ENCODE peak calls at places on chromosomes 16 and 17, in nine cellular contexts. Z is A549, I is GM23338, H is SK-N-SH, M is K562, N is HCT116, K is GM12878, X is HepG2, B is Panc1. J is an unnamed sample.

GRCh38 chr17:64200080-64201042 is 62.7 kb downstream of the TEX2 start:
- DNase-seq in H (no peak), I (peak), M (no peak), Z (no peak), K (peak), X (no peak), N (no peak), B (no peak), J (peak)

GRCh38 chr16:24847358-24847664 is 1.5 kb downstream of the SLC5A11 start:
- DNase-seq in X (no peak), I (no peak), B (no peak), Z (no peak), H (no peak), M (no peak), N (no peak), K (no peak), J (no peak)

GRCh38 chr17:10192500-10192899 is 5.9 kb downstream of the GAS7 start:
- DNase-seq in M (no peak), I (no peak), K (no peak), H (no peak), Z (no peak), B (no peak), X (no peak), N (no peak), J (no peak)

GRCh38 chr16:12992066-12992465 is 90.7 kb downstream of the SHISA9 start:
- DNase-seq in X (no peak), K (no peak), N (no peak), I (no peak), M (no peak), B (no peak), H (no peak), Z (no peak), J (no peak)

GRCh38 chr17:42743595-42744282 is 1.1 kb downstream of the EZH1 start:
- DNase-seq in N (no peak), M (peak), H (peak), B (no peak), Z (no peak), X (no peak), K (no peak), I (peak), J (no peak)

GRCh38 chr17:82333279-82334171 is at the start of gene SECTM1:
- DNase-seq in Z (no peak), K (no peak), I (peak), H (peak), N (no peak), X (no peak), M (no peak), B (no peak), J (no peak)

GRCh38 chr17:74541176-74542111 is 4.5 kb downstream of the CD300C start:
- DNase-seq in I (no peak), Z (no peak), X (no peak), M (no peak), K (no peak), B (no peak), H (no peak), N (no peak), J (no peak)

GRCh38 chr17:47720754-47721533 is 12.1 kb upstream of the TBX21 start:
- DNase-seq in B (no peak), X (no peak), Z (no peak), K (no peak), I (peak), M (no peak), N (peak), H (peak), J (no peak)

GRCh38 chr17:32772453-32773025 is 104.4 kb downstream of the MYO1D start:
- DNase-seq in B (no peak), Z (no peak), H (no peak), K (peak), I (no peak), M (no peak), N (no peak), X (no peak), J (no peak)

GRCh38 chr16:11187522-11187921 is 68.5 kb downstream of the SOCS1 start:
- DNase-seq in X (no peak), Z (no peak), H (no peak), K (no peak), I (no peak), N (no peak), M (no peak), B (no peak), J (no peak)

GRCh38 chr16:68404736-68405345 is 43.5 kb downstream of the SMPD3 start:
- DNase-seq in I (no peak), B (no peak), X (no peak), N (no peak), Z (no peak), K (no peak), H (no peak), M (no peak), J (no peak)

GRCh38 chr16:55349867-55350266 is 25.9 kb downstream of the IRX6 start:
- DNase-seq in K (no peak), I (no peak), N (no peak), X (no peak), M (no peak), Z (no peak), B (no peak), H (no peak), J (no peak)

GRCh38 chr16:8407351-8407750 is 183.0 kb downstream of the TMEM114 start:
- DNase-seq in K (no peak), Z (no peak), I (no peak), B (no peak), H (no peak), X (no peak), N (no peak), M (no peak), J (no peak)

GRCh38 chr16:4882633-4883285 is 35.5 kb downstream of the UBN1 start:
- DNase-seq in K (no peak), X (no peak), Z (no peak), B (peak), N (peak), I (no peak), H (peak), M (peak), J (no peak)

GRCh38 chr16:51538707-51539604 is 387.9 kb upstream of the SALL1 start:
- DNase-seq in Z (peak), B (peak), H (peak), X (peak), N (no peak), M (no peak), I (no peak), K (no peak), J (no peak)

GRCh38 chr16:19166500-19166899 is 1.5 kb upstream of the SYT17 start:
- DNase-seq in X (no peak), H (no peak), M (no peak), I (no peak), N (peak), Z (peak), B (no peak), K (no peak), J (no peak)

GRCh38 chr17:8393470-8394231 is 4.0 kb downstream of the RNF222 start:
- DNase-seq in Z (no peak), N (no peak), B (no peak), H (no peak), X (no peak), K (no peak), I (no peak), M (no peak), J (peak)

GRCh38 chr16:17696696-17697095 is 225.9 kb upstream of the XYLT1 start:
- DNase-seq in I (peak), X (no peak), M (no peak), K (no peak), N (no peak), Z (no peak), B (no peak), H (no peak), J (no peak)

GRCh38 chr16:7161886-7162285 is 170.8 kb upstream of the RBFOX1 start:
- DNase-seq in N (no peak), K (no peak), B (no peak), X (no peak), H (no peak), I (no peak), Z (no peak), M (no peak), J (no peak)

GRCh38 chr17:7817643-7817964 is 16.4 kb upstream of the KDM6B start:
- DNase-seq in N (no peak), X (no peak), Z (no peak), M (no peak), H (no peak), B (no peak), K (no peak), I (no peak), J (no peak)

GRCh38 chr17:36195474-36196098 is 972 bp downstream of the CCL3L1 start:
- DNase-seq in B (no peak), N (no peak), M (no peak), I (peak), K (no peak), Z (no peak), X (no peak), H (no peak), J (no peak)

GRCh38 chr17:63961355-63962207 is 11.1 kb downstream of the SCN4A start:
- DNase-seq in X (peak), Z (peak), H (peak), M (peak), I (peak), N (peak), K (no peak), B (no peak), J (no peak)

GRCh38 chr17:61310611-61311010 is 89.0 kb upstream of the TBX2 start:
- DNase-seq in H (no peak), N (no peak), B (no peak), I (no peak), M (no peak), X (no peak), K (no peak), Z (peak), J (no peak)

GRCh38 chr16:23580391-23580790 is 15.7 kb downstream of the NDUFAB1 start:
- DNase-seq in B (no peak), H (no peak), N (no peak), Z (no peak), X (no peak), I (no peak), K (no peak), M (no peak), J (no peak)

GRCh38 chr17:70668276-70668937 is 499.1 kb downstream of the KCNJ2 start:
- DNase-seq in Z (no peak), X (no peak), I (no peak), H (no peak), M (no peak), K (no peak), N (no peak), B (no peak), J (no peak)

GRCh38 chr16:27847030-27847550 is 216.4 kb downstream of the GSG1L start:
- DNase-seq in M (no peak), H (no peak), N (no peak), B (no peak), I (no peak), X (no peak), Z (no peak), K (no peak), J (no peak)

GRCh38 chr17:63151981-63152523 is 186.0 kb downstream of the TANC2 start:
- DNase-seq in N (no peak), H (no peak), B (no peak), M (no peak), X (no peak), I (no peak), K (no peak), Z (no peak), J (no peak)

GRCh38 chr16:83118365-83118764 is 491.6 kb downstream of the CDH13 start:
- DNase-seq in M (no peak), H (no peak), N (no peak), K (no peak), B (no peak), Z (no peak), I (no peak), X (no peak), J (no peak)

GRCh38 chr17:9446528-9446927 is 129.1 kb downstream of the STX8 start:
- DNase-seq in Z (no peak), B (no peak), I (no peak), H (no peak), X (no peak), M (no peak), K (no peak), N (no peak), J (no peak)

GRCh38 chr17:64006361-64007088 is 8.4 kb downstream of the PRR29 start:
- DNase-seq in K (no peak), N (no peak), I (no peak), H (peak), Z (no peak), M (peak), B (no peak), X (peak), J (no peak)

GRCh38 chr16:35148748-35149147 is 1689.3 kb downstream of the TP53TG3F start:
- DNase-seq in N (no peak), I (no peak), Z (no peak), B (no peak), H (no peak), X (no peak), M (no peak), K (no peak), J (no peak)

GRCh38 chr17:76500745-76501017 is 542 bp downstream of the RHBDF2 start:
- DNase-seq in H (no peak), X (no peak), B (no peak), I (no peak), M (no peak), N (no peak), Z (no peak), K (no peak), J (no peak)

GRCh38 chr17:7794063-7794663 is 39.9 kb upstream of the KDM6B start:
- DNase-seq in B (no peak), H (no peak), X (no peak), N (no peak), Z (no peak), K (no peak), I (no peak), M (no peak), J (no peak)

GRCh38 chr17:53791551-53791950 is 31.2 kb upstream of the KIF2B start:
- DNase-seq in K (no peak), X (no peak), I (no peak), H (no peak), M (no peak), B (no peak), N (no peak), Z (no peak), J (no peak)

GRCh38 chr16:78523212-78523995 is 423.9 kb downstream of the WWOX start:
- DNase-seq in H (no peak), I (no peak), Z (no peak), B (no peak), N (no peak), M (no peak), K (no peak), X (no peak), J (no peak)

GRCh38 chr16:2482181-2483107 is 7.5 kb downstream of the TBC1D24 start:
- DNase-seq in Z (no peak), M (no peak), N (no peak), X (no peak), H (peak), I (no peak), B (no peak), K (no peak), J (no peak)

GRCh38 chr16:12784076-12784475 is 19.6 kb downstream of the CPPED1 start:
- DNase-seq in I (no peak), H (no peak), K (no peak), Z (peak), B (no peak), M (no peak), X (no peak), N (no peak), J (no peak)

GRCh38 chr17:3879181-3879580 is 13.7 kb downstream of the CAMKK1 start:
- DNase-seq in H (peak), B (no peak), X (no peak), K (no peak), Z (no peak), N (no peak), M (no peak), I (no peak), J (no peak)

GRCh38 chr17:5011928-5012327 is 14.2 kb downstream of the KIF1C start:
- DNase-seq in X (no peak), N (no peak), I (no peak), Z (no peak), B (no peak), M (no peak), K (peak), H (no peak), J (no peak)

DNA sequence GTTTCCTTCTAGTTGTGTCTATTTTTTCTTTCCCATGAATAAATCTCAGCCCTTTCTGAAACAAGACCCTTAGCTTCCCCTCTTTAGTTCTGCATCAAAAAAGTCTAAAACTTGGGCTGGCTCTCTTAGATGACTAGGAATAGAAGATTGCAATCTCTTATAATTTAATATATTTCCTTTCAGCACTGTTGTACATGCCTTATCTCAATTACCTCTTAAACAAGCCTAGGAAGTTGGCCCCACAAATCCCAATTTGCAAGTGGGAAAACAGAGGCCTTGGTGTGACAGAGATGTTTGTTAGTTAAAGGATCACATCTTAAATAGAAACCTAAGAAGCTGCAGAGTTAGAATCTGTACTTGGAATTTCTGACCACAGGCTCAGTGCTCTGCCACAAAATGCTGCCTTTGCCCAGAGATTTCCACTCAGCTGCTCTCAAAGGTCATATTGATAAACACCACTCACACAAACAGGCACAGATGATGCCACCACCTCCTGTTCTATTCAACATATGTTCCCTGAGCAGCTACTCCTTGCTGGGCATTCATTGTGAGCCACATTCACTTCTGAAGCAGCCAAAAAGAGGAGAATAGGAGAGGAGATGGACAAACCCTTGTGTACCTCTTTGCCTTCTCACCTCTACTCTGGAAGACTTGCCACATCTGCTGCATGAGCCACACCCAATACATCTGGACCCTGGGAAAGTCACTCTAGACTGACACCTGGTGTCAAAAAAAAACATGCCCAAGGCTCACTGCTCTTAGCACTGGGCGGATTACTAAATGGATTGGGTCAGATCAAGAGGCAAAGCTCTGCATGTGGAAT is 5.5 kb downstream of the CCDC182 start:
- DNase-seq in M (peak), I (peak), X (peak), B (peak), Z (peak), K (no peak), H (peak), N (peak), J (no peak)
- TF ChIP-seq CTCF in M (peak), I (peak), X (peak), B (peak), Z (peak), K (peak), H (peak), N (peak), J (no peak)

DNA sequence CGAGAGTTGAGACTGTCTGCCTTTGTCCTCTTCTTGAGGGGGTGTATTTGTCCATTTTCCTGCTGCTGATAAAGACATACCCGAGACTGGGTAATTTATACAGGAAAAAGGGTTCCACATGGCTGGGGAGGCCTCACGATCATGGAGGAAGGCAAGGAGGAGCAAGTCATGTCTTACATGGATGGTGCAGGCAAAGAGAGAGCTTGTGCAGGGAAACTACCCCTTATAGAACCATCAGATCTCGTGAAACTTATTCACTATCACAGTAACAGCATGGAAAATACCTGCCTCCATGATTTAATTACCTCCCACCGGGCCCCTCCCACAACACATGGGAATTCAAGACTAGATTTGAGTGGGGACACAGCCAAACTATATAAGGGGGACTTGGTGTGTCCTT is 338.2 kb upstream of the TNRC6C start:
- DNase-seq in K (no peak), X (no peak), I (no peak), M (no peak), H (no peak), N (no peak), Z (no peak), B (no peak), J (no peak)
- TF ChIP-seq REST in K (no peak), X (no peak), I (no peak), M (no peak), H (no peak), N (no peak), Z (no peak), B (no peak), J (no peak)

DNA sequence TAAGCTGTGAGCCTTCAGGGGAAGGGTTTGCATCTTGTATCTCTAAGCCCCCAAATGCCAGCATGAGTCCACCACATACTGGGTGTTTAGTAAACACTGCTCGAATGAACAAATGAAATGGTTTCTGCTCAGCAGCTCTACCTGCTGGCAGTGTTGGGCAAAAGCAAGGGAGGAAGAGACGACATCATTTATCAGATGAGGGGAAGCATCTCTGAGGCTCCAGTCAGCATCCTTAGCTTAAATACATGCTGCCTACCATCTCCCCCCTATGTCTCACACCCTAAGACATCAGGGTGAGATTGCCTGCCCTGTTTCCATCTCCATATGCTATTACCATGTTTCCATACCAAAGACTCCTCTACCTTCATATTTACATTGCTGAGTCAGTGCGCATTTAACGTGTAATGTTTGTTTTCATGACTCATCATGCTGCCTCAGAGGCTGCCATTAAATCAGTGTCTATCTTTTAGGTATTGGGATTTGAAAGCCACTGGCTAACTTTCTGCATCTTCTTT is 379.8 kb downstream of the UTP18 start:
- DNase-seq in X (peak), K (no peak), M (peak), N (peak), Z (peak), I (peak), B (peak), H (peak), J (no peak)
- TF ChIP-seq CTCF in X (peak), K (peak), M (peak), N (peak), Z (peak), I (peak), B (peak), H (no peak), J (peak)

GRCh38 chr17:40284085-40284713 is 3.5 kb upstream of the CDC6 start:
- DNase-seq in B (no peak), K (no peak), Z (no peak), X (no peak), H (no peak), I (no peak), M (no peak), N (peak), J (no peak)
- TF ChIP-seq REST in B (no peak), K (no peak), Z (no peak), X (no peak), H (no peak), I (no peak), M (no peak), N (no peak), J (no peak)

GRCh38 chr16:56673916-56674315 is 4.3 kb downstream of the MT1H start:
- DNase-seq in H (no peak), X (peak), K (no peak), B (no peak), Z (peak), N (no peak), I (peak), M (peak), J (no peak)
- TF ChIP-seq CTCF in H (peak), X (peak), K (peak), B (peak), Z (peak), N (peak), I (peak), M (peak), J (peak)

DNA sequence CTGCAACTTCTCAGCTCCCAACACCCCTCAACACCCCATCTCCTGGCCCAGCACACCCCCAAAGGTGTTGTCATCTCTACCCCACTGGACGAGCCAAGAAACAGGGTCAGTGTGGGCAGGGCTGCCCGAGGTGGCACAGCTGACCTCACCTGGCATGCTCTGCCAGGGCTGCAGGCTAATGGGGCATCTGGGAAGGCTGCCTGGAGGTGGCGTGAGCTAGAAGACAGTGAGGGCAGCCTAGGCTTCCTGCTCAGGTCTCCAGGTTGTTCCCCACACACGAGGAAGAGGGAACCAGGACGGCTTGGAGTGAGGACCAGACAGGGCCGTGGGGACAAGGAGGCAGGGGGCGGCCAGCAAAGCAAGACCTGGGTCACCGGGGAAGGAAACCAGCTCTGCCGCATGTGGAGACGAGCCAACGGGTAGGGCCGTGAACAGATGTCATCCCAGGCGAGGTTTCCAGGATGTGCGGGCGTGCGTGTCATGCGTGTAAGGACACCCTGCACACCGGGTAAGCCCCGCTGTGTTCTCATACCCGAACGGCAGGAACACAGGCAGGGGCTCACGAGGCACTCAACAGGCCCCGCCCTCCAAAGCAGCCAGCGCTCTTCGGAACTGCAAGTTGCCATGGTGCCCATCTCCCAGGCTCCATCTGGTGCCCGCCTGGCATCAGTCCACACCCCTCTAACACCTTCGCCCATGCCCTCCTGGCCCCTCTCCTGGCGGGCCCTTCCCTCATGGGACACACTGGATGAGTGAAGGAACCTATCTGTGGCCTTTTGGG is 29.6 kb upstream of the PVALEF start:
- DNase-seq in B (no peak), M (no peak), I (no peak), K (no peak), Z (no peak), N (no peak), H (no peak), X (no peak), J (no peak)
- TF ChIP-seq REST in B (no peak), M (no peak), I (no peak), K (no peak), Z (no peak), N (no peak), H (no peak), X (no peak), J (no peak)